ENCODE peak calls at places on chromosomes 7 and 10, in four cellular contexts. O is adipocyte, S is neural progenitor cell, C is left ventricle myocardium inferior. I is an unnamed sample.

GRCh38 chr10:12949248-12949647 is 52.3 kb downstream of the CCDC3 start:
- DNase-seq in C (no peak), O (no peak), S (no peak), I (peak; percentile 70)

GRCh38 chr10:24047201-24047600 is 161.7 kb upstream of the KIAA1217 start:
- DNase-seq in S (no peak), C (no peak), O (no peak), I (no peak)

GRCh38 chr7:134613623-134614347 is 32.9 kb upstream of the BPGM start:
- DNase-seq in S (no peak), C (no peak), O (peak; percentile 91), I (no peak)

GRCh38 chr10:122252805-122253204 is 18.3 kb upstream of the BTBD16 start:
- DNase-seq in S (no peak), C (no peak), O (no peak), I (peak; percentile 42)

GRCh38 chr10:43264324-43264986 is 2.4 kb downstream of the RASGEF1A start:
- DNase-seq in S (no peak), O (no peak), C (no peak), I (peak; percentile 43)

GRCh38 chr7:105766421-105767191 is 109.8 kb downstream of the ATXN7L1 start:
- DNase-seq in O (no peak), S (no peak), C (no peak), I (no peak)

GRCh38 chr7:142364551-142364950 is 106.7 kb upstream of the PRSS58 start:
- DNase-seq in C (no peak), O (no peak), S (no peak), I (no peak)

GRCh38 chr7:159050703-159051102 is 94.0 kb downstream of the VIPR2 start:
- DNase-seq in C (no peak), S (no peak), O (no peak), I (no peak)

GRCh38 chr7:122256036-122256805 is 48.3 kb downstream of the FEZF1 start:
- DNase-seq in O (no peak), C (no peak), S (no peak), I (no peak)

GRCh38 chr7:32941996-32942782 is 15.1 kb upstream of the FKBP9 start:
- DNase-seq in O (peak; percentile 80), S (peak; percentile 58), C (peak; percentile 74), I (peak; percentile 77)

GRCh38 chr10:119817991-119818888 is 54.4 kb downstream of the MCMBP start:
- DNase-seq in S (peak; percentile 96), O (no peak), C (peak; percentile 52), I (peak; percentile 100)

GRCh38 chr7:27091125-27091524 is 4.7 kb downstream of the HOXA1 start:
- DNase-seq in O (no peak), S (no peak), C (no peak), I (no peak)

GRCh38 chr7:46363688-46364087 is 442.6 kb upstream of the IGFBP3 start:
- DNase-seq in S (peak; percentile 32), C (no peak), O (no peak), I (no peak)

GRCh38 chr10:65123120-65123519 is 1601.9 kb downstream of the REEP3 start:
- DNase-seq in S (no peak), O (no peak), C (no peak), I (no peak)

GRCh38 chr7:136874393-136875032 is 6.1 kb downstream of the CHRM2 start:
- DNase-seq in O (peak; percentile 68), C (no peak), S (peak; percentile 54), I (no peak)

GRCh38 chr7:16492513-16493062 is 27.1 kb upstream of the SOSTDC1 start:
- DNase-seq in O (peak; percentile 37), C (no peak), S (no peak), I (no peak)

GRCh38 chr10:113051456-113051855 is 101.4 kb downstream of the TCF7L2 start:
- DNase-seq in S (no peak), O (peak; percentile 51), C (no peak), I (no peak)

GRCh38 chr10:133212853-133213494 is 17.0 kb upstream of the UTF1 start:
- DNase-seq in O (no peak), C (no peak), S (no peak), I (no peak)

GRCh38 chr7:75937958-75938786 is 23.2 kb downstream of the POR start:
- DNase-seq in O (peak; percentile 95), S (peak; percentile 23), C (peak; percentile 67), I (no peak)

GRCh38 chr10:124017729-124018128 is 75.7 kb downstream of the CHST15 start:
- DNase-seq in C (no peak), S (no peak), O (no peak), I (no peak)

GRCh38 chr7:65980478-65981250 is 1.3 kb downstream of the GUSB start:
- DNase-seq in S (no peak), C (peak; percentile 65), O (no peak), I (no peak)

GRCh38 chr10:114541081-114541833 is 116.8 kb downstream of the ABLIM1 start:
- DNase-seq in O (peak; percentile 75), S (no peak), C (peak; percentile 62), I (no peak)

GRCh38 chr10:11085545-11085944 is 67.9 kb downstream of the CELF2 start:
- DNase-seq in C (no peak), O (no peak), S (no peak), I (no peak)

GRCh38 chr7:31079126-31079918 is 27.2 kb downstream of the ADCYAP1R1 start:
- DNase-seq in O (no peak), C (peak; percentile 11), S (no peak), I (peak; percentile 62)

GRCh38 chr7:81175291-81175942 is 256.6 kb upstream of the SEMA3C start:
- DNase-seq in C (no peak), S (no peak), O (no peak), I (no peak)

GRCh38 chr7:150799741-150800575 is at the start of gene TMEM176B:
- DNase-seq in C (peak; percentile 55), O (no peak), S (peak; percentile 32), I (peak; percentile 51)

GRCh38 chr7:47384755-47385475 is 197.0 kb downstream of the TNS3 start:
- DNase-seq in O (no peak), S (no peak), C (no peak), I (no peak)

GRCh38 chr10:16867990-16868389 is 50.8 kb upstream of the RSU1 start:
- DNase-seq in S (peak; percentile 12), C (no peak), O (no peak), I (no peak)

GRCh38 chr7:76386691-76387260 is 22.7 kb downstream of the SSC4D start:
- DNase-seq in C (no peak), O (no peak), S (no peak), I (no peak)

GRCh38 chr7:103712991-103713778 is 267.2 kb upstream of the SLC26A5 start:
- DNase-seq in S (no peak), C (no peak), O (no peak), I (no peak)

GRCh38 chr7:157650131-157650631 is 313.4 kb downstream of the DNAJB6 start:
- DNase-seq in C (no peak), S (no peak), O (no peak), I (peak; percentile 26)

GRCh38 chr7:158541330-158542010 is 46.2 kb downstream of the PTPRN2 start:
- DNase-seq in C (no peak), O (no peak), S (no peak), I (no peak)

GRCh38 chr10:119189811-119190282 is 11.2 kb upstream of the PRDX3 start:
- DNase-seq in C (no peak), S (no peak), O (no peak), I (no peak)

GRCh38 chr10:25467861-25468260 is 293.1 kb downstream of the GPR158 start:
- DNase-seq in S (no peak), O (no peak), C (no peak), I (no peak)

DNA sequence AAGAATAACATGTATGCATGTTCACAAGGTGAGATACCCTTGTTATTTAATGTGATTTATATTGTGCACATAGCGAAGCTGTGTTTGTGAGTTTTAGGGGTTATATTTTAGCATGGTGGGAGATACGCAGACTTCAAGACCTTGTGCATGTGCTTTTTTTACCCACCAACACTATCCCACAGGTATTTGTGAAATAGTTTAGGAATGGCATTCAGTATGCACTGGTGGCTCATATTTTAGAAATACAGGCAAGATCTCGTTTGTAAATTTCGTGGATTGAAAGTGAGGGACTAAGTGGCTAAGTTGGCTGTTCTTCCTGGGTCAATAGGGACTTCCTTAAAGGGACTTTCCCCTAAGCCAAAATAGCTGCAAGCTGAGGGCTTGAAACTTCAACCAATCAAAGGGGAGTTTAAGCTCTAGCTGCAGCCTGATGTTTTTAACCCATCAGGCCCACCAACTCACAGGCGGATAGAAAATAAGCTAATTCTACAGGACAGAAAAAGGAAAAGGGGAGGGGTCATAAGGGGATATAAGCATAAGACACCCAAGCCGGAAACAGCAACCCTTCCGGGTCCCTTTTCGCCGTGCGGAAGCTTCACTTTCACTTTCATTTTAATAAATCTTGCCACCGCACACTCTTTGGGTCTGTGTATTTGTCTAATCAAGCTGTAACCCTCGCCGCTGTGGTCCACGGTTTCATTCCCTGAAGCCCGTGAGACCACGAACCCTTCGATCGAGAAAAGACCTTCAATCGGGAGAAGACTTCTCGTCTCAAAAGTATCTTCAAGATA is 291.0 kb downstream of the GPR158 start:
- DNase-seq in C (no peak), O (no peak), S (no peak), I (no peak)
- H3K4me1 ChIP-seq in C (no peaks in the 10 kb centered on the region), O (no peaks in the 10 kb centered on the region), S (no peaks in the 10 kb centered on the region), I (peaks cover 4% of the 10 kb centered on the region)

GRCh38 chr10:110876000-110876399 is 4.3 kb downstream of the PDCD4 start:
- DNase-seq in O (no peak), C (no peak), S (no peak), I (no peak)

GRCh38 chr10:110880012-110880411 is 8.3 kb downstream of the PDCD4 start:
- DNase-seq in C (no peak), S (no peak), O (no peak), I (no peak)

GRCh38 chr10:110873951-110874350 is 2.2 kb downstream of the PDCD4 start:
- DNase-seq in C (no peak), O (no peak), S (no peak), I (no peak)

GRCh38 chr10:110872984-110873569 is 1.3 kb downstream of the PDCD4 start:
- DNase-seq in C (no peak), O (peak; percentile 33), S (peak; percentile 26), I (no peak)

DNA sequence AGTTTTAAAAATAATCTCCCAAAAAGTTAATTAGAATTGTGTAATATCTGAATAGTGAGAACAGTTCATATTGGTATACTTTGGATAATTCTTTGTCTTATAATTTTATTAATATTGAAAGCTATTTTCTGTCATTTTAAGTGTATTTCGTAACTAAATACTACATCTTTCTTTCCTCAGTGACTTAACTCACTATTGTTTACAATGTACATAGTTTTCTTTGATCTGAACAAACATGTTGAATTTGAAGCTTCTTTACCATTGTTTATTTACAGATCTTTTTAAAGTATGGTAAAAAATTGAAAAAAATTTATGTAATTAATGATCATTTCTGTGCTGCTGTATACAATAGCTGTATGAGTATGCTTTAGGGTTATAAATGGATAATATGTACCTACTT is 5.1 kb downstream of the PDCD4 start:
- DNase-seq in O (no peak), S (no peak), C (no peak), I (no peak)
- H3K4me1 ChIP-seq in O (peaks cover 23% of the 10 kb centered on the region), S (peaks cover 14% of the 10 kb centered on the region), C (peaks cover 77% of the 10 kb centered on the region), I (no peaks in the 10 kb centered on the region)

GRCh38 chr10:102119417-102120141 is 589 bp downstream of the LDB1 start:
- DNase-seq in S (peak; percentile 64), O (peak; percentile 73), C (peak; percentile 60), I (peak; percentile 88)
- H3K4me1 ChIP-seq in S (peaks cover 58% of the 10 kb centered on the region), O (peaks cover 57% of the 10 kb centered on the region), C (peaks cover 73% of the 10 kb centered on the region), I (peaks cover 15% of the 10 kb centered on the region)

GRCh38 chr10:22623624-22624263 is 90.6 kb downstream of the PIP4K2A start:
- DNase-seq in O (no peak), C (no peak), S (no peak), I (no peak)

GRCh38 chr10:22625511-22626288 is 88.7 kb downstream of the PIP4K2A start:
- DNase-seq in S (no peak), O (no peak), C (no peak), I (no peak)

GRCh38 chr10:22622242-22622806 is 92.1 kb downstream of the PIP4K2A start:
- DNase-seq in S (no peak), C (no peak), O (no peak), I (no peak)

GRCh38 chr10:22626784-22627183 is 87.6 kb downstream of the PIP4K2A start:
- DNase-seq in C (no peak), O (no peak), S (no peak), I (no peak)

GRCh38 chr10:22624289-22624738 is 90.1 kb downstream of the PIP4K2A start:
- DNase-seq in C (no peak), S (no peak), O (peak; percentile 86), I (no peak)
- H3K4me1 ChIP-seq in C (peaks cover 66% of the 10 kb centered on the region), S (peaks cover 18% of the 10 kb centered on the region), O (peaks cover 65% of the 10 kb centered on the region), I (peaks cover 4% of the 10 kb centered on the region)

I was measured in endodermal cell.